ENCODE peak calls at places on chromosomes 7 and 10, in four cellular contexts. S, N, P and I are unnamed samples.

GRCh38 chr7:20064181-20064970 is 152.8 kb downstream of the MACC1 start:
- DNase-seq in S (no peak), N (no peak), P (no peak), I (no peak)

GRCh38 chr7:92781117-92781720 is 55.2 kb downstream of the CDK6 start:
- DNase-seq in S (no peak), N (no peak), P (peak; percentile 63), I (no peak)

GRCh38 chr7:153930681-153931080 is 121.5 kb upstream of the DPP6 start:
- DNase-seq in S (no peak), N (no peak), P (no peak), I (no peak)

GRCh38 chr10:76086571-76087260 is 655.3 kb downstream of the LRMDA start:
- DNase-seq in S (peak; percentile 51), N (peak; percentile 50), P (peak; percentile 60), I (peak; percentile 4)

GRCh38 chr7:77247206-77247850 is 47.7 kb upstream of the FGL2 start:
- DNase-seq in S (peak; percentile 93), N (peak; percentile 69), P (peak; percentile 77), I (peak; percentile 76)

GRCh38 chr10:76035010-76035727 is 603.7 kb downstream of the LRMDA start:
- DNase-seq in S (no peak), N (no peak), P (no peak), I (no peak)

GRCh38 chr10:113524120-113524519 is 28.7 kb upstream of the HABP2 start:
- DNase-seq in S (peak; percentile 37), N (peak; percentile 20), P (peak; percentile 11), I (no peak)

GRCh38 chr7:108442039-108442568 is 14.1 kb downstream of the NRCAM start:
- DNase-seq in S (no peak), N (no peak), P (no peak), I (no peak)

GRCh38 chr10:18204050-18204449 is 63.8 kb downstream of the CACNB2 start:
- DNase-seq in S (no peak), N (no peak), P (no peak), I (no peak)

GRCh38 chr10:110556993-110557601 is 10.4 kb upstream of the SMC3 start:
- DNase-seq in S (peak; percentile 71), N (peak; percentile 55), P (peak; percentile 24), I (no peak)

GRCh38 chr7:137399827-137400823 is 56.6 kb upstream of the PTN start:
- DNase-seq in S (no peak), N (no peak), P (no peak), I (no peak)

GRCh38 chr7:91519241-91520200 is 255.3 kb downstream of the FZD1 start:
- DNase-seq in S (no peak), N (no peak), P (no peak), I (no peak)

GRCh38 chr7:130369110-130369711 is 11.1 kb upstream of the CPA1 start:
- DNase-seq in S (no peak), N (no peak), P (peak; percentile 69), I (no peak)

GRCh38 chr10:96556003-96556402 is 30.8 kb downstream of the TM9SF3 start:
- DNase-seq in S (no peak), N (peak; percentile 5), P (peak; percentile 7), I (no peak)

GRCh38 chr7:39453743-39454355 is 112.4 kb upstream of the YAE1 start:
- DNase-seq in S (peak; percentile 79), N (peak; percentile 51), P (peak; percentile 44), I (peak; percentile 23)

GRCh38 chr10:127845756-127846155 is 47.0 kb downstream of the CLRN3 start:
- DNase-seq in S (no peak), N (no peak), P (no peak), I (no peak)

GRCh38 chr7:5598261-5598761 is 174.7 kb upstream of the TNRC18 start:
- DNase-seq in S (no peak), N (no peak), P (no peak), I (no peak)

GRCh38 chr10:124545756-124546369 is 84.2 kb downstream of the LHPP start:
- DNase-seq in S (no peak), N (no peak), P (no peak), I (no peak)

GRCh38 chr10:101075775-101076174 is 14.0 kb downstream of the KAZALD1 start:
- DNase-seq in S (no peak), N (no peak), P (no peak), I (no peak)

GRCh38 chr7:90626011-90626410 is 29.9 kb downstream of the CDK14 start:
- DNase-seq in S (no peak), N (no peak), P (no peak), I (no peak)

GRCh38 chr7:145986248-145986874 is 130.2 kb upstream of the CNTNAP2 start:
- DNase-seq in S (no peak), N (no peak), P (no peak), I (no peak)

GRCh38 chr7:137006293-137006692 is 137.8 kb downstream of the CHRM2 start:
- DNase-seq in S (no peak), N (no peak), P (no peak), I (no peak)

GRCh38 chr10:7797582-7797981 is 9.6 kb downstream of the ATP5F1C start:
- DNase-seq in S (no peak), N (peak; percentile 66), P (no peak), I (no peak)

GRCh38 chr10:4429538-4429937 is 396.5 kb upstream of the AKR1E2 start:
- DNase-seq in S (no peak), N (no peak), P (no peak), I (no peak)

GRCh38 chr10:4426866-4427265 is 399.1 kb upstream of the AKR1E2 start:
- DNase-seq in S (no peak), N (no peak), P (no peak), I (no peak)

GRCh38 chr10:4431114-4431862 is 394.7 kb upstream of the AKR1E2 start:
- DNase-seq in S (no peak), N (no peak), P (peak; percentile 65), I (no peak)

DNA sequence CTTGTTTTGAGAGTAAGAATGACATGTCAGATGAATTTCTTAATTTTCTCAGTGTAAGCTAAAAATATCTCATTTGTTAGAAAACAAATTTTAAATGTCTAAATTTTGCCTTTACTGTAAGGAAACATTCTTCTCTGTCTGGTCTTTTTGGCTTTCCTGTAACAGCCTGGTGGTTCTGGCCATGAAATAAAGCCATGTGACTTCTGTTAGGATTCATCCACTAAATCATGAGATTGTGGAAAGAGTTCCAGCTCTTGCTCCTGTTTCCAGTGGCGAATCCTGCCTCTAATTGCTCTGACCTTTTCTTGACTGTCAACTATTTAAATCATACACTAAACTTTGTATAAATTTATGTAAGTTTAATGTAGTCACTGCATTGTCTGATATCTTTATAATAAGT is 398.5 kb upstream of the AKR1E2 start:
- DNase-seq in S (no peak), N (no peak), P (no peak), I (no peak)
- TF ChIP-seq TCF7 in S (no peak), N (no peak), P (no peak), I (no peak)

GRCh38 chr7:16046045-16046444 is 359.6 kb upstream of the MEOX2 start:
- DNase-seq in S (no peak), N (no peak), P (no peak), I (no peak)

GRCh38 chr7:16035392-16035791 is 348.9 kb upstream of the MEOX2 start:
- DNase-seq in S (no peak), N (no peak), P (no peak), I (no peak)

GRCh38 chr7:16044620-16045019 is 358.1 kb upstream of the MEOX2 start:
- DNase-seq in S (no peak), N (no peak), P (no peak), I (no peak)

GRCh38 chr7:16034866-16035265 is 348.4 kb upstream of the MEOX2 start:
- DNase-seq in S (no peak), N (no peak), P (no peak), I (no peak)

DNA sequence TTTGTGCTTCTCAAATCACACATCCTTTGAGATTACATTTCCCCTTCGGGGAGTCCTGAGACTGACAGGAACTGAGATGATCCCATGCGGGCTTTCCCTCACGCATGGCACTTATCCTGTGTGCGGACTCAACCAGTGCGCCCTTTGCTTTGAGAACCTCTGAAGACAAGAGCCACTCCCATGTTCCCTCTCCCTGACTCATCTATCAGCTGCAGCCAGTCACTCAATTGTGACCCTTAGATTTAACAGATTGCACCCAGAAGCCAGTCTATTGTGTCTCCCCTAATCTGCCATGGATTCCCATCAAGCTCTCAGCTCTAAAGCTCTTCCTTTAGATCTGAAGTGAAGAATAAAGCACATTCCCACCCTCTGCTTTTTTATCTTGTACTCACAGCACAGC is 353.9 kb upstream of the MEOX2 start:
- DNase-seq in S (no peak), N (no peak), P (no peak), I (no peak)
- TF ChIP-seq TCF7 in S (no peak), N (no peak), P (no peak), I (no peak)

DNA sequence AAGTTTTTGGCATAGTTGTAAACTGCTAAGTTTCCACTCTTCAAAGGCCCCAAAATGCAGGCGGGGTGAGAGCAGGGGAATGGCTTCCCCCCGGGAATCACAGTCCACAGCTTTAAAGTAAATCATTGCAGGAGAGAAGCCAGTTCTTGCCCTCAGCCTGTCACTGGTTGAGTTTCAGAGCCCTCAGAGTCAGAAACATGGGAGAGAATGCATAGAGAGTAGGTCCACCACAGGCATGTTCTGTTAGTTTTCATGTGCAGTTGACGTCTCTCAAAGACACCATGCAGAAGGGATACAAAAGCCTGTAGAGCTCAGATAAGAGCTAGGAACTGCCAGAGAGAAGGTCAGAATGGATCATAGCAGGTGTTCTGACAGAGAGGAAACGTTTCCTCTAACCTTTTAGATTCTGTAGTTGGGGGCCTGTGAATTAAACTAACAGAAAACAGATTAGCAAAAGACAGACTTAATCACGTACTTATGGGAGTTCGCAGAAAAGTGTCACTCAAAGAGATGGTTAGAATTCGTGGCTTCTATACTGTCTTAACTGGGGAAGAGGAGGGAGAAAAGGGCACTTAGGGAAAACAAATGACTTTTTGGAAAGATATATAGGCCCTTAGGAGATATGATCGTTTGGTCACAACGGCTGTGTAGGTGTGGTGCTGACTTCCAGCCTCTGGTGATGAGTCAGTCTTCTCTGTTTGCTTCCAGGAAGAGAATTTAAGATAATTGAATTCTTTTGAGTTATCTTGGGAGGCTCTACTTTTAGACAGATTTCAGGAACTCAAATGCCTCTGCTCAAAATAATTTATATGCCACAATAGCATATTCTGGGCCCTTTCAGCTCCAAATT is 48.0 kb upstream of the MSRB2 start:
- DNase-seq in S (no peak), N (peak; percentile 74), P (no peak), I (no peak)
- TF ChIP-seq TCF7 in S (no peak), N (no peak), P (no peak), I (no peak)

DNA sequence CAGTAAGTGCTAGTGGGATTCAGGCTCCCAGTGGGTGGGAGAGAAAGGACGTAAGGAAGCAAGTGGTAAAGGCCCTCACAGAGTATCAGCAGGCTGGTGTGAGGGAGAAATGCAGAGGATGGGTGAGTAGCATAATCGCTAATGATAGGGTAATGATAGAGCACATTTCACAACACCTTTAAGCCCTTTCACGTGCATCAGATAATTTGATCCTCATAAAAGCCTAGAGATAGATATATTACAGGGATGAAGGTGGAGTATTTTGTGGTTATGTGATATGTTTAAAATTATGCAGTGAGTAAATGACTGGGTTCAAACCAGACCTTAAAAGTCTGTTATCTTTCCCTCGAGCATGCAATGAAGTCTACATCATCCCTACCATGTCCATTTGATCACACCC is 10.3 kb downstream of the LEP start:
- DNase-seq in S (no peak), N (no peak), P (no peak), I (no peak)
- TF ChIP-seq TCF7 in S (no peak), N (no peak), P (no peak), I (no peak)

GRCh38 chr10:23449677-23450220 is 10.9 kb downstream of the OTUD1 start:
- DNase-seq in S (no peak), N (no peak), P (no peak), I (no peak)

GRCh38 chr10:23448323-23448722 is 9.4 kb downstream of the OTUD1 start:
- DNase-seq in S (no peak), N (no peak), P (no peak), I (no peak)

GRCh38 chr10:23445591-23445990 is 6.7 kb downstream of the OTUD1 start:
- DNase-seq in S (no peak), N (no peak), P (no peak), I (no peak)

GRCh38 chr10:23452010-23452655 is 13.3 kb downstream of the OTUD1 start:
- DNase-seq in S (no peak), N (no peak), P (no peak), I (no peak)

GRCh38 chr10:23448802-23449570 is 10.1 kb downstream of the OTUD1 start:
- DNase-seq in S (no peak), N (no peak), P (no peak), I (peak; percentile 39)
- TF ChIP-seq TCF7 in S (no peak), N (no peak), P (no peak), I (no peak)